ENCODE peak calls at places on chromosome 19, in six cellular contexts. W is stomach, B is HepG2, M is ovary, G is H1, C is suprapubic skin. Z is an unnamed sample.

GRCh38 chr19:48970923-48971395 is 5.8 kb downstream of the FTL start:
- DNase-seq in W (peak), B (peak), M (peak), G (no peak), C (no peak), Z (peak)

GRCh38 chr19:18231775-18232174 is 5.5 kb upstream of the PDE4C start:
- DNase-seq in W (no peak), B (no peak), M (no peak), G (no peak), C (no peak), Z (no peak)

GRCh38 chr19:43553656-43554055 is 20.7 kb downstream of the ZNF575 start:
- DNase-seq in W (no peak), B (no peak), M (no peak), G (no peak), C (no peak), Z (no peak)

GRCh38 chr19:23410155-23410554 is 14.9 kb upstream of the ZNF91 start:
- DNase-seq in W (no peak), B (no peak), M (no peak), G (no peak), C (no peak), Z (no peak)

GRCh38 chr19:35736913-35737886 is 5.1 kb downstream of the IGFLR1 start:
- DNase-seq in W (no peak), B (no peak), M (peak), G (no peak), C (no peak), Z (no peak)

GRCh38 chr19:51354742-51355148 is 11.4 kb downstream of the ETFB start:
- DNase-seq in W (no peak), B (peak), M (no peak), G (no peak), C (no peak), Z (peak)

GRCh38 chr19:19742773-19743172 is 9.9 kb upstream of the ZNF14 start:
- DNase-seq in W (no peak), B (no peak), M (no peak), G (no peak), C (no peak), Z (peak)

GRCh38 chr19:11338164-11338563 is 1.3 kb downstream of the RAB3D start:
- DNase-seq in W (no peak), B (no peak), M (no peak), G (no peak), C (no peak), Z (peak)

GRCh38 chr19:15154002-15154612 is 46.7 kb downstream of the NOTCH3 start:
- DNase-seq in W (no peak), B (peak), M (no peak), G (no peak), C (no peak), Z (peak)

DNA sequence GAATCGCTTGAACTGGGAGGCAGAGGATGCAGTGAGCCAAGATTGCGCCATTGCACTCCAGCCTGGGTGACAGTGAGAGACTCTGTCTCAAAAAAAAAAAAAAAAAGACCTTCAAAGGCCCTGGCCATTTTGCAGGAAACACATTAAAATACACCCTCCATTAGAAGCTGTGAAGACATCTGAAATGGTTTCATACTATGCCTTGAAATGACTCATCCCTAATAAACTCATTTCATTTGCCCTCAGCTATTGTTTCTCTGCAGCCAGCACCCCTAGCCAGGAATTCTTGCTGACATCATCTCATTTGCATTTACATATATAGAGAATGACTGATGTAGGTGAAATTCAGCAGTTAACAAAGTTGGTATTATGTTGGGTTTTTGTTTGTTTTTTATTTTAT is 8.7 kb downstream of the EML2 start:
- DNase-seq in W (no peak), B (no peak), M (no peak), G (no peak), C (no peak), Z (peak)
- TF ChIP-seq EP300 in W (no peak), B (no peak), M (no peak), G (no peak), C (no peak), Z (no peak)

GRCh38 chr19:8367327-8368001 is 3.5 kb downstream of the ANGPTL4 start:
- DNase-seq in W (peak), B (no peak), M (peak), G (peak), C (peak), Z (peak)
- TF ChIP-seq EP300 in W (no peak), B (no peak), M (peak), G (no peak), C (no peak), Z (peak)

GRCh38 chr19:47239610-47240296 is 8.8 kb upstream of the BBC3 start:
- DNase-seq in W (peak), B (no peak), M (peak), G (no peak), C (no peak), Z (peak)
- TF ChIP-seq EP300 in W (no peak), B (no peak), M (no peak), G (no peak), C (no peak), Z (peak)

DNA sequence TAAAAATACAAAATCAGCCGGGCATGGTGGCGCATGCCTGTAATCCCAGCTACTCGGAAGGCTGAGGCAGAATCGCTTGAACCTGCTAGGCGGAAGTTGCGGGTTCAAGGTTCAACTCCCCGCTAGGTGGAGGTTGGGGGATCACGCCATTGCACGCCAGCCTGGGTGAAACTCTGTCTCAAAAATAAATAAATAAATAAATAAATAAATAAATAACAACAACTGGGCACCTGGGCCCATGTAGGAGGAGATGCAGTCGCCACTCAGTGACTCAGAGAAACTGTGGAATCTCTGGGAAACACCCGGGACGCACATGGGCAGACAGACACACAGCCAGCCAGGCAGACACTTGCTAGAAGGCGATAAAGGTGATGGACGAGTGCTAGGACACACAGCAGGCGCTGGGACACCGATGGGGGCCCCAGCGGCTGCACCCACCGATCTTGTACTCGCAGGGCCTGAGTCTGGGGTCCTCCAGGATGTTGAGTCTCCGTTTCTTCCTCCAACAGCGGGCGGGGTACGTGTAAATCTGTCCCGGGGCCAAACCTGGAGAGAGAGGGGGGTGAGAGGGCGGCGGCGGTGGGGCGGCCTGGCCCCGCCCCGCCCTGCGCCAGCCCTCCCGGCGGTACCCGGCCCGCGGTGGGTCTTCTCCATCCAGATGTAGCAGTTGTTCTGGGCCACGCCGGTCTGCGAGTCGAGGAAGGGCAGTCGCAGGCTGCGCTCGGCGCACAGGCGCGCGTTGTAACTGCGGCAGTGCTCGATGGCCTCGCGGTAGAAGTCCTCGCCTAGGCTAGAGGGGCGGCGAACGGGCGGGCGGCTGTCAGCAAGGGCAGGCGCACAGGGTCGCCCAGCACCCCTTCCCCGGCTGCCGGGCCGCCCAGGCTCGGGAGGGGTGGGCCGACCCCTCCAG is 1.8 kb downstream of the DPF1 start:
- DNase-seq in W (no peak), B (no peak), M (no peak), G (no peak), C (no peak), Z (peak)
- TF ChIP-seq EP300 in W (no peak), B (no peak), M (no peak), G (no peak), C (no peak), Z (no peak)

GRCh38 chr19:13150187-13150918 is at the start of the genes IER2 and STX10:
- DNase-seq in W (peak), B (peak), M (peak), G (no peak), C (peak), Z (peak)
- TF ChIP-seq EP300 in W (no peak), B (peak), M (peak), G (no peak), C (no peak), Z (no peak)

GRCh38 chr19:17091758-17092333 is 16.3 kb downstream of the MYO9B start:
- DNase-seq in W (peak), B (no peak), M (no peak), G (no peak), C (no peak), Z (no peak)

GRCh38 chr19:17092696-17093095 is 17.1 kb downstream of the MYO9B start:
- DNase-seq in W (no peak), B (no peak), M (no peak), G (no peak), C (no peak), Z (no peak)

GRCh38 chr19:17097593-17098126 is 22.1 kb downstream of the MYO9B start:
- DNase-seq in W (no peak), B (peak), M (no peak), G (no peak), C (no peak), Z (no peak)

GRCh38 chr19:17098326-17098725 is 22.7 kb downstream of the MYO9B start:
- DNase-seq in W (no peak), B (no peak), M (no peak), G (no peak), C (no peak), Z (no peak)

DNA sequence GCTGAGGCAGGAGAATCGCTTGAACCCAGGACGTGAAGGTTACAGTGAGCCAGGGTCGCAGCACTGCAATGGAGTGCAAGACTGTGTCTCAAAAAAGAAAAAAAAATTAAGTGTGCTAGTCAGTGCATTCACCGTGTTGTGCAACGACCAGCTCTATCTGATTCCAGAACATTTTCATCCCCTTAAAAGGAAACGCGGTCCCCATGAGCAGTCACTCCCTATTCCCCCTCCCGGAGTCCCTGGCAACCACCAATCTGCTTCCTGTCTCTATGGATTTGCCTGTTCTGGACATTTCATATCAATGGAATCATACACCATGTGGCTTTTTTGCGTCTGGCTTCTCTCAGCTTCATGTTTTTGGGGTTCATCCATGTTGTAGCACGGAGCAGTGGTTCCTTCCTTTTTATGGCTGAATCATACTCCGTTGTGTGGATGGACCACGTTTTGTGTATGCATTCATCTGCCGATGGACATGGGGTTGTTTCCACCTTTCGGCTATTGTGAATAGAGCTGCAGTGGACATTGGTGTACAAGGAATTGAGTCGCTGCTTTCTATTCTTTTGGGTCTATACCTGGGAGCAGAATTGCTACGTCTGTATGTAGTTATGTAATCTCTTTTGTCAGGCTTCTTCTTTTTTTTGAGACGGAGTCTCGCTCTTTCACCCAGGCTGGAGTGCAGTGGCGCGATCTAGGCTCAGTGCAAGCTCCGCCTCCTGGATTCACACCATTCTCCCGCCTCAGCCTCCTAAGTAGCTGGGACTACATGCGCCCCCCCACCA is 19.8 kb downstream of the MYO9B start:
- DNase-seq in W (no peak), B (no peak), M (peak), G (no peak), C (no peak), Z (no peak)
- TF ChIP-seq EP300 in W (no peak), B (no peak), M (no peak), G (no peak), C (no peak), Z (no peak)

GRCh38 chr19:38634757-38635482 is 12.5 kb upstream of the ACTN4 start:
- DNase-seq in W (peak), B (no peak), M (peak), G (no peak), C (peak), Z (peak)
- TF ChIP-seq EP300 in W (no peak), B (no peak), M (no peak), G (no peak), C (no peak), Z (no peak)

DNA sequence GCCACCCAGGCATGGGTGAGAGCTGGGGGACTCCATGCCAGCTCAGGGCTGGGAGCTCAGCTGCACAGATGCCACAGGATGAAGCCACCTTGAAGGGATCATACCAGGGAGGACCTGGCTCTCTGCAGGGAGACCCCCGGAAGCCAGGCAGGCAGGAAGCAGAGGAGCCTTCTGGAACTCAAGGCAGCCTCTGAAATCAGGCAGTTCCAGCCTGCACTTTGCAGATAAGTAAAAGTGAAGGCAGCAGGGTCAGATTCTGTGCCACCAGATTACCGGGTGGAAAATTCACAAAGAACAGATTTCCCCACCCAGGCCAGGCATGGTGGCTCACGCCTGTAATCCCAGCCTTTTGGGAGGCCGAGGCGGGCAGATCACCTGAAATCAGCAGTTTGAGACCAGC is 2.5 kb downstream of the TMEM259 start:
- DNase-seq in W (no peak), B (no peak), M (no peak), G (no peak), C (no peak), Z (no peak)
- TF ChIP-seq EP300 in W (no peak), B (no peak), M (no peak), G (no peak), C (no peak), Z (no peak)